ENCODE peak calls at places on chromosomes 13 and 19, in seven cellular contexts. One of them, this sample, is unnamed.

GRCh38 chr13:81048026-81048461 is 707.1 kb upstream of the SPRY2 start:
- DNase-seq in brain microvascular endothelial cell: no peak
- DNase-seq in nephron progenitor cell: no peak
- DNase-seq in uterus: no peak
- DNase-seq in ascending aorta: no peak
- DNase-seq in WERI-Rb-1: no peak
- DNase-seq in Panc1: no peak
- DNase-seq in this sample: no peak

GRCh38 chr19:8005534-8006256 is at the start of gene ELAVL1:
- DNase-seq in brain microvascular endothelial cell: peak; percentile 63
- DNase-seq in nephron progenitor cell: peak; percentile 96
- DNase-seq in uterus: peak; percentile 89
- DNase-seq in ascending aorta: peak; percentile 45
- DNase-seq in WERI-Rb-1: peak; percentile 86
- DNase-seq in Panc1: no peak
- DNase-seq in this sample: peak; percentile 88

GRCh38 chr19:17001603-17002183 is 24.9 kb downstream of the CPAMD8 start:
- DNase-seq in brain microvascular endothelial cell: no peak
- DNase-seq in nephron progenitor cell: no peak
- DNase-seq in uterus: no peak
- DNase-seq in ascending aorta: no peak
- DNase-seq in WERI-Rb-1: no peak
- DNase-seq in Panc1: no peak
- DNase-seq in this sample: no peak

GRCh38 chr13:23888658-23889597 is at the start of gene MIPEP:
- DNase-seq in brain microvascular endothelial cell: peak; percentile 92
- DNase-seq in nephron progenitor cell: peak; percentile 92
- DNase-seq in uterus: peak; percentile 94
- DNase-seq in ascending aorta: peak; percentile 58
- DNase-seq in WERI-Rb-1: peak; percentile 99
- DNase-seq in Panc1: peak; percentile 70
- DNase-seq in this sample: peak; percentile 89

GRCh38 chr13:41973247-41973741 is 12.4 kb upstream of the VWA8 start:
- DNase-seq in brain microvascular endothelial cell: no peak
- DNase-seq in nephron progenitor cell: no peak
- DNase-seq in uterus: no peak
- DNase-seq in ascending aorta: no peak
- DNase-seq in WERI-Rb-1: no peak
- DNase-seq in Panc1: no peak
- DNase-seq in this sample: no peak

GRCh38 chr13:51325837-51326236 is 13.7 kb upstream of the SERPINE3 start:
- DNase-seq in brain microvascular endothelial cell: no peak
- DNase-seq in nephron progenitor cell: no peak
- DNase-seq in uterus: no peak
- DNase-seq in ascending aorta: no peak
- DNase-seq in WERI-Rb-1: no peak
- DNase-seq in Panc1: no peak
- DNase-seq in this sample: no peak

GRCh38 chr19:49338691-49339363 is 3.6 kb downstream of the CD37 start:
- DNase-seq in brain microvascular endothelial cell: peak; percentile 47
- DNase-seq in nephron progenitor cell: peak; percentile 95
- DNase-seq in uterus: peak; percentile 75
- DNase-seq in ascending aorta: no peak
- DNase-seq in WERI-Rb-1: peak; percentile 28
- DNase-seq in Panc1: no peak
- DNase-seq in this sample: peak; percentile 30

GRCh38 chr13:21069561-21070004 is 8.2 kb upstream of the LATS2 start:
- DNase-seq in brain microvascular endothelial cell: peak; percentile 85
- DNase-seq in nephron progenitor cell: no peak
- DNase-seq in uterus: peak; percentile 54
- DNase-seq in ascending aorta: no peak
- DNase-seq in WERI-Rb-1: no peak
- DNase-seq in Panc1: peak; percentile 38
- DNase-seq in this sample: no peak

GRCh38 chr13:60227168-60227567 is 63.4 kb upstream of the DIAPH3 start:
- DNase-seq in brain microvascular endothelial cell: no peak
- DNase-seq in nephron progenitor cell: no peak
- DNase-seq in uterus: no peak
- DNase-seq in ascending aorta: no peak
- DNase-seq in WERI-Rb-1: no peak
- DNase-seq in Panc1: no peak
- DNase-seq in this sample: no peak

GRCh38 chr13:28865951-28866350 is 45.8 kb downstream of the MTUS2 start:
- DNase-seq in brain microvascular endothelial cell: no peak
- DNase-seq in nephron progenitor cell: no peak
- DNase-seq in uterus: no peak
- DNase-seq in ascending aorta: no peak
- DNase-seq in WERI-Rb-1: no peak
- DNase-seq in Panc1: no peak
- DNase-seq in this sample: no peak

GRCh38 chr19:45771331-45771933 is 2.4 kb upstream of the SIX5 start:
- DNase-seq in brain microvascular endothelial cell: no peak
- DNase-seq in nephron progenitor cell: no peak
- DNase-seq in uterus: peak; percentile 53
- DNase-seq in ascending aorta: no peak
- DNase-seq in WERI-Rb-1: no peak
- DNase-seq in Panc1: no peak
- DNase-seq in this sample: no peak

GRCh38 chr19:4911314-4911713 is 2.0 kb downstream of the UHRF1 start:
- DNase-seq in brain microvascular endothelial cell: peak; percentile 14
- DNase-seq in nephron progenitor cell: no peak
- DNase-seq in uterus: no peak
- DNase-seq in ascending aorta: no peak
- DNase-seq in WERI-Rb-1: no peak
- DNase-seq in Panc1: no peak
- DNase-seq in this sample: no peak

GRCh38 chr19:6761053-6761676 is 6.1 kb downstream of the SH2D3A start:
- DNase-seq in brain microvascular endothelial cell: no peak
- DNase-seq in nephron progenitor cell: no peak
- DNase-seq in uterus: no peak
- DNase-seq in ascending aorta: no peak
- DNase-seq in WERI-Rb-1: peak; percentile 25
- DNase-seq in Panc1: no peak
- DNase-seq in this sample: no peak

GRCh38 chr13:57633141-57633949 is 1.8 kb downstream of the PCDH17 start:
- DNase-seq in brain microvascular endothelial cell: no peak
- DNase-seq in nephron progenitor cell: peak; percentile 68
- DNase-seq in uterus: peak; percentile 17
- DNase-seq in ascending aorta: no peak
- DNase-seq in WERI-Rb-1: no peak
- DNase-seq in Panc1: no peak
- DNase-seq in this sample: peak; percentile 56

GRCh38 chr19:41616785-41617621 is 9.9 kb downstream of the CEACAM4 start:
- DNase-seq in brain microvascular endothelial cell: peak; percentile 5
- DNase-seq in nephron progenitor cell: peak; percentile 36
- DNase-seq in uterus: no peak
- DNase-seq in ascending aorta: no peak
- DNase-seq in WERI-Rb-1: no peak
- DNase-seq in Panc1: no peak
- DNase-seq in this sample: no peak

GRCh38 chr13:48902421-48902820 is 73.3 kb upstream of the FNDC3A start:
- DNase-seq in brain microvascular endothelial cell: peak; percentile 18
- DNase-seq in nephron progenitor cell: no peak
- DNase-seq in uterus: no peak
- DNase-seq in ascending aorta: no peak
- DNase-seq in WERI-Rb-1: no peak
- DNase-seq in Panc1: no peak
- DNase-seq in this sample: no peak

GRCh38 chr13:110914293-110915056 is 394 bp downstream of the ANKRD10 start:
- DNase-seq in brain microvascular endothelial cell: peak; percentile 55
- DNase-seq in nephron progenitor cell: peak; percentile 88
- DNase-seq in uterus: peak; percentile 78
- DNase-seq in ascending aorta: peak; percentile 12
- DNase-seq in WERI-Rb-1: peak; percentile 96
- DNase-seq in Panc1: no peak
- DNase-seq in this sample: peak; percentile 71

GRCh38 chr19:19628499-19629134 is 597 bp upstream of the LPAR2 start:
- DNase-seq in brain microvascular endothelial cell: peak; percentile 58
- DNase-seq in nephron progenitor cell: peak; percentile 85
- DNase-seq in uterus: no peak
- DNase-seq in ascending aorta: no peak
- DNase-seq in WERI-Rb-1: no peak
- DNase-seq in Panc1: no peak
- DNase-seq in this sample: peak; percentile 70

GRCh38 chr19:43596842-43597461 is 557 bp downstream of the ZNF576 start:
- DNase-seq in brain microvascular endothelial cell: no peak
- DNase-seq in nephron progenitor cell: no peak
- DNase-seq in uterus: no peak
- DNase-seq in ascending aorta: no peak
- DNase-seq in WERI-Rb-1: no peak
- DNase-seq in Panc1: no peak
- DNase-seq in this sample: no peak

GRCh38 chr13:74040200-74040599 is 94.0 kb downstream of the KLF12 start:
- DNase-seq in brain microvascular endothelial cell: peak; percentile 28
- DNase-seq in nephron progenitor cell: peak; percentile 57
- DNase-seq in uterus: no peak
- DNase-seq in ascending aorta: no peak
- DNase-seq in WERI-Rb-1: peak; percentile 67
- DNase-seq in Panc1: peak; percentile 18
- DNase-seq in this sample: peak; percentile 52

GRCh38 chr13:111623170-111623569 is 302.7 kb downstream of the TEX29 start:
- DNase-seq in brain microvascular endothelial cell: no peak
- DNase-seq in nephron progenitor cell: no peak
- DNase-seq in uterus: no peak
- DNase-seq in ascending aorta: no peak
- DNase-seq in WERI-Rb-1: no peak
- DNase-seq in Panc1: no peak
- DNase-seq in this sample: no peak

GRCh38 chr19:46578450-46578849 is 22.7 kb upstream of the CALM3 start:
- DNase-seq in brain microvascular endothelial cell: no peak
- DNase-seq in nephron progenitor cell: no peak
- DNase-seq in uterus: no peak
- DNase-seq in ascending aorta: no peak
- DNase-seq in WERI-Rb-1: no peak
- DNase-seq in Panc1: no peak
- DNase-seq in this sample: no peak

GRCh38 chr13:110758195-110758594 is 44.7 kb downstream of the ING1 start:
- DNase-seq in brain microvascular endothelial cell: peak; percentile 11
- DNase-seq in nephron progenitor cell: no peak
- DNase-seq in uterus: no peak
- DNase-seq in ascending aorta: no peak
- DNase-seq in WERI-Rb-1: no peak
- DNase-seq in Panc1: no peak
- DNase-seq in this sample: no peak

GRCh38 chr19:53865918-53866696 is 1.6 kb upstream of the MYADM start:
- DNase-seq in brain microvascular endothelial cell: no peak
- DNase-seq in nephron progenitor cell: peak; percentile 79
- DNase-seq in uterus: peak; percentile 82
- DNase-seq in ascending aorta: no peak
- DNase-seq in WERI-Rb-1: peak; percentile 22
- DNase-seq in Panc1: no peak
- DNase-seq in this sample: peak; percentile 46

GRCh38 chr13:112053744-112054615 is 13.0 kb upstream of the SOX1 start:
- DNase-seq in brain microvascular endothelial cell: no peak
- DNase-seq in nephron progenitor cell: no peak
- DNase-seq in uterus: no peak
- DNase-seq in ascending aorta: no peak
- DNase-seq in WERI-Rb-1: no peak
- DNase-seq in Panc1: no peak
- DNase-seq in this sample: no peak

GRCh38 chr19:17950310-17951150 is 16.4 kb upstream of the KCNN1 start:
- DNase-seq in brain microvascular endothelial cell: no peak
- DNase-seq in nephron progenitor cell: peak; percentile 72
- DNase-seq in uterus: no peak
- DNase-seq in ascending aorta: no peak
- DNase-seq in WERI-Rb-1: peak; percentile 91
- DNase-seq in Panc1: no peak
- DNase-seq in this sample: no peak

GRCh38 chr13:47216176-47216822 is 319.4 kb upstream of the HTR2A start:
- DNase-seq in brain microvascular endothelial cell: no peak
- DNase-seq in nephron progenitor cell: no peak
- DNase-seq in uterus: no peak
- DNase-seq in ascending aorta: no peak
- DNase-seq in WERI-Rb-1: no peak
- DNase-seq in Panc1: peak; percentile 8
- DNase-seq in this sample: no peak

GRCh38 chr13:91576590-91576989 is 178.2 kb downstream of the GPC5 start:
- DNase-seq in brain microvascular endothelial cell: no peak
- DNase-seq in nephron progenitor cell: peak; percentile 4
- DNase-seq in uterus: no peak
- DNase-seq in ascending aorta: no peak
- DNase-seq in WERI-Rb-1: peak; percentile 51
- DNase-seq in Panc1: no peak
- DNase-seq in this sample: peak; percentile 4
- TF ChIP-seq CTCF in brain microvascular endothelial cell: peak; percentile 50
- TF ChIP-seq CTCF in nephron progenitor cell: peak; percentile 41
- TF ChIP-seq CTCF in uterus: no peak
- TF ChIP-seq CTCF in ascending aorta: no peak
- TF ChIP-seq CTCF in WERI-Rb-1: peak; percentile 81
- TF ChIP-seq CTCF in Panc1: peak; percentile 20
- TF ChIP-seq CTCF in this sample: peak; percentile 58

GRCh38 chr13:108527849-108528248 is 101.6 kb upstream of the MYO16 start:
- DNase-seq in brain microvascular endothelial cell: no peak
- DNase-seq in nephron progenitor cell: no peak
- DNase-seq in uterus: no peak
- DNase-seq in ascending aorta: no peak
- DNase-seq in WERI-Rb-1: no peak
- DNase-seq in Panc1: no peak
- DNase-seq in this sample: no peak
- TF ChIP-seq CTCF in brain microvascular endothelial cell: no peak
- TF ChIP-seq CTCF in nephron progenitor cell: no peak
- TF ChIP-seq CTCF in uterus: no peak
- TF ChIP-seq CTCF in ascending aorta: no peak
- TF ChIP-seq CTCF in WERI-Rb-1: no peak
- TF ChIP-seq CTCF in Panc1: no peak
- TF ChIP-seq CTCF in this sample: no peak

DNA sequence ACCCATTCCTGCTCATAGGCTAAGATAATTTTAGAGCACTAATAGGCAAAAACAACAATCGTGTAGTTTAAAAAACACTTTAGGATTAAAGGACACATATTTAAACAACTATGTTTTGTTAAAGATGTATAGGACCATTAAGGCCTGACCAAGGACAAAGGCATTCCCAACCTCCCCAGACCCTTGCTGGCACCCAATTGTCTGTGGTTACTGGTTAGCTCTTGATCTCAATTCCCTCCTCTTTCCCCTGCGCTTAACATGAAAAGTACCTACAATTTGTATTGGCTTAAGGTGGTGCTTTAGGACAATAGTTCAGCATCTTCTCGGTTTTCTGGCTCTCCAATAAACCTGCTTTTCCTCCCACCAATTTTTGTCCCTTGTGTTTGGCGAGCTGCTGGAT is 51.0 kb downstream of the TEX26 start:
- DNase-seq in brain microvascular endothelial cell: no peak
- DNase-seq in nephron progenitor cell: no peak
- DNase-seq in uterus: no peak
- DNase-seq in ascending aorta: no peak
- DNase-seq in WERI-Rb-1: no peak
- DNase-seq in Panc1: no peak
- DNase-seq in this sample: no peak
- TF ChIP-seq CTCF in brain microvascular endothelial cell: no peak
- TF ChIP-seq CTCF in nephron progenitor cell: no peak
- TF ChIP-seq CTCF in uterus: no peak
- TF ChIP-seq CTCF in ascending aorta: no peak
- TF ChIP-seq CTCF in WERI-Rb-1: no peak
- TF ChIP-seq CTCF in Panc1: no peak
- TF ChIP-seq CTCF in this sample: no peak

GRCh38 chr19:11558881-11559828 is at the start of gene ELOF1:
- DNase-seq in brain microvascular endothelial cell: peak; percentile 97
- DNase-seq in nephron progenitor cell: peak; percentile 97
- DNase-seq in uterus: peak; percentile 97
- DNase-seq in ascending aorta: peak; percentile 93
- DNase-seq in WERI-Rb-1: peak; percentile 98
- DNase-seq in Panc1: peak; percentile 82
- DNase-seq in this sample: peak; percentile 93
- TF ChIP-seq CTCF in brain microvascular endothelial cell: peak; percentile 44
- TF ChIP-seq CTCF in nephron progenitor cell: no peak
- TF ChIP-seq CTCF in uterus: peak; percentile 33
- TF ChIP-seq CTCF in ascending aorta: peak; percentile 10
- TF ChIP-seq CTCF in WERI-Rb-1: peak; percentile 29
- TF ChIP-seq CTCF in Panc1: no peak
- TF ChIP-seq CTCF in this sample: no peak

GRCh38 chr19:12202250-12202649 is 39.4 kb downstream of the ZNF136 start:
- DNase-seq in brain microvascular endothelial cell: no peak
- DNase-seq in nephron progenitor cell: no peak
- DNase-seq in uterus: no peak
- DNase-seq in ascending aorta: no peak
- DNase-seq in WERI-Rb-1: peak; percentile 67
- DNase-seq in Panc1: no peak
- DNase-seq in this sample: no peak
- TF ChIP-seq CTCF in brain microvascular endothelial cell: no peak
- TF ChIP-seq CTCF in nephron progenitor cell: no peak
- TF ChIP-seq CTCF in uterus: no peak
- TF ChIP-seq CTCF in ascending aorta: no peak
- TF ChIP-seq CTCF in WERI-Rb-1: peak; percentile 85
- TF ChIP-seq CTCF in Panc1: no peak
- TF ChIP-seq CTCF in this sample: no peak